ENCODE peak calls at places on chromosomes 7 and 10, in six cellular contexts. P is mesenchymal stem cell, Q is H1, M is IMR-90, S is neuronal stem cell, O is mesendoderm. B is an unnamed sample.

GRCh38 chr10:24202181-24202570 is 6.8 kb upstream of the KIAA1217 start:
- DNase-seq in P (no peak), S (no peak), O (peak), M (no peak), Q (no peak), B (no peak)

GRCh38 chr7:132608523-132608922 is 32.3 kb upstream of the PLXNA4 start:
- DNase-seq in S (no peak), Q (no peak), O (no peak), P (no peak), M (no peak), B (no peak)

GRCh38 chr10:14692344-14693199 is 82.1 kb downstream of the FAM107B start:
- DNase-seq in M (no peak), O (no peak), S (no peak), Q (no peak), P (no peak), B (no peak)

GRCh38 chr7:11831383-11831726 is 643 bp downstream of the THSD7A start:
- DNase-seq in O (no peak), Q (no peak), S (no peak), M (no peak), P (peak), B (peak)

GRCh38 chr7:13641699-13642098 is 347.8 kb downstream of the ETV1 start:
- DNase-seq in Q (no peak), M (peak), S (no peak), O (peak), P (peak), B (no peak)

GRCh38 chr10:62577666-62578291 is 203.6 kb downstream of the ZNF365 start:
- DNase-seq in M (peak), P (peak), Q (no peak), S (no peak), O (no peak), B (peak)

GRCh38 chr7:130593033-130593432 is 75.5 kb downstream of the COPG2 start:
- DNase-seq in M (peak), S (no peak), P (no peak), Q (no peak), O (no peak), B (no peak)

GRCh38 chr10:112949128-112949823 is 771 bp upstream of the TCF7L2 start:
- DNase-seq in O (no peak), M (peak), Q (no peak), P (peak), S (no peak), B (no peak)

GRCh38 chr10:101574354-101574753 is 13.7 kb downstream of the POLL start:
- DNase-seq in S (no peak), Q (no peak), P (no peak), O (no peak), M (no peak), B (no peak)

GRCh38 chr7:1694981-1695511 is 25.0 kb downstream of the ELFN1 start:
- DNase-seq in M (no peak), O (no peak), P (no peak), Q (no peak), S (no peak), B (no peak)

GRCh38 chr10:63208981-63209380 is 75.9 kb downstream of the NRBF2 start:
- DNase-seq in O (peak), Q (no peak), P (peak), M (peak), S (no peak), B (no peak)

GRCh38 chr10:121104476-121105111 is 253.4 kb downstream of the WDR11 start:
- DNase-seq in M (no peak), S (no peak), O (no peak), P (no peak), Q (no peak), B (no peak)

GRCh38 chr10:27911645-27912044 is 87.2 kb downstream of the ODAD2 start:
- DNase-seq in O (peak), P (peak), Q (no peak), M (no peak), S (no peak), B (no peak)

GRCh38 chr7:519974-520458 is 370 bp upstream of the PDGFA start:
- DNase-seq in P (peak), O (peak), M (peak), Q (no peak), S (no peak), B (peak)

GRCh38 chr7:87885018-87885417 is 8.7 kb downstream of the DBF4 start:
- DNase-seq in O (no peak), M (no peak), Q (no peak), S (no peak), P (no peak), B (no peak)

GRCh38 chr10:70432561-70433263 is 8.8 kb downstream of the NODAL start:
- DNase-seq in Q (no peak), P (no peak), M (no peak), O (no peak), S (no peak), B (no peak)
- H3K27ac ChIP-seq in Q (no peak), P (no peak), M (no peak), O (no peak), S (no peak), B (no peak)

GRCh38 chr7:80413395-80413955 is 98.4 kb downstream of the GNAT3 start:
- DNase-seq in Q (no peak), S (no peak), M (no peak), P (no peak), O (no peak), B (no peak)

GRCh38 chr7:80414331-80414730 is 97.5 kb downstream of the GNAT3 start:
- DNase-seq in P (no peak), M (no peak), S (no peak), O (no peak), Q (no peak), B (no peak)

GRCh38 chr7:80411621-80412020 is 100.2 kb downstream of the GNAT3 start:
- DNase-seq in S (no peak), M (peak), Q (no peak), P (peak), O (no peak), B (no peak)

GRCh38 chr7:80415114-80415513 is 96.8 kb downstream of the GNAT3 start:
- DNase-seq in M (no peak), O (peak), P (peak), Q (no peak), S (no peak), B (no peak)

GRCh38 chr7:80412842-80413241 is 99.0 kb downstream of the GNAT3 start:
- DNase-seq in O (no peak), S (no peak), M (peak), Q (no peak), P (peak), B (no peak)
- H3K18ac ChIP-seq in O (no peak), S (no peak), M (no peak), Q (no peak), P (no peak), B (no peak)

GRCh38 chr7:129012641-129013040 is 42.3 kb downstream of the TNPO3 start:
- DNase-seq in P (no peak), S (no peak), Q (no peak), M (no peak), O (no peak), B (no peak)

GRCh38 chr7:129006636-129007414 is 48.1 kb downstream of the TNPO3 start:
- DNase-seq in S (no peak), O (no peak), Q (no peak), M (peak), P (no peak), B (no peak)

GRCh38 chr7:129008645-129009414 is 46.1 kb downstream of the TNPO3 start:
- DNase-seq in O (no peak), P (no peak), S (no peak), Q (no peak), M (no peak), B (no peak)

GRCh38 chr7:129010075-129010474 is 44.8 kb downstream of the TNPO3 start:
- DNase-seq in P (no peak), S (no peak), Q (no peak), O (no peak), M (no peak), B (no peak)

DNA sequence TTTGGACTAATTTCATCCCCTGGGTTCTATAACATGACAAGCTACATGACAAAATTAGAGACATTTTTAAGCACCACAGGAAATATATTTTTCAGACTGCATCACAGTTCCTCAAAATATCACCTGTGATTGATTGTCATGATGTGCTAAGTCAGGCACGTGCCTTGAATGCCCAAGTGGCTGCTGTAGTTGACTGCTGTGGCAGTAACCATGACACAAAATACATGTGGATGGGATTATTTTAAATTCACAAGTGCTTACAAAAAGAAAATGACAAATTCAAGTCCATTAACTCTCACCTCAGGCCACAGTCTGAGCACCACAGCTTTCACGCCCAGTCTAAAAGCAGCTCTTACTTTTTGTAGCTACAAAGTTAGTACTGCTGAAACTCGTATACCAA is 45.5 kb downstream of the TNPO3 start:
- DNase-seq in O (no peak), S (no peak), Q (no peak), M (no peak), P (no peak), B (no peak)
- H4K8ac ChIP-seq in O (no peak), S (no peak), Q (no peak), M (no peak), P (no peak), B (no peak)

GRCh38 chr10:116665541-116666125 is 44.9 kb downstream of the PNLIPRP2 start:
- DNase-seq in O (no peak), S (no peak), P (no peak), M (peak), Q (no peak), B (peak)
- H3K27ac ChIP-seq in O (no peak), S (no peak), P (no peak), M (no peak), Q (no peak), B (no peak)

GRCh38 chr10:56357018-56357417 is 4.0 kb downstream of the ZWINT start:
- DNase-seq in O (no peak), M (no peak), Q (no peak), P (no peak), S (no peak), B (no peak)

GRCh38 chr10:56360583-56360966 is 484 bp downstream of the ZWINT start:
- DNase-seq in P (no peak), S (no peak), O (peak), Q (no peak), M (no peak), B (peak)

GRCh38 chr10:56359837-56360236 is 1.2 kb downstream of the ZWINT start:
- DNase-seq in M (no peak), O (no peak), S (no peak), Q (no peak), P (no peak), B (no peak)

DNA sequence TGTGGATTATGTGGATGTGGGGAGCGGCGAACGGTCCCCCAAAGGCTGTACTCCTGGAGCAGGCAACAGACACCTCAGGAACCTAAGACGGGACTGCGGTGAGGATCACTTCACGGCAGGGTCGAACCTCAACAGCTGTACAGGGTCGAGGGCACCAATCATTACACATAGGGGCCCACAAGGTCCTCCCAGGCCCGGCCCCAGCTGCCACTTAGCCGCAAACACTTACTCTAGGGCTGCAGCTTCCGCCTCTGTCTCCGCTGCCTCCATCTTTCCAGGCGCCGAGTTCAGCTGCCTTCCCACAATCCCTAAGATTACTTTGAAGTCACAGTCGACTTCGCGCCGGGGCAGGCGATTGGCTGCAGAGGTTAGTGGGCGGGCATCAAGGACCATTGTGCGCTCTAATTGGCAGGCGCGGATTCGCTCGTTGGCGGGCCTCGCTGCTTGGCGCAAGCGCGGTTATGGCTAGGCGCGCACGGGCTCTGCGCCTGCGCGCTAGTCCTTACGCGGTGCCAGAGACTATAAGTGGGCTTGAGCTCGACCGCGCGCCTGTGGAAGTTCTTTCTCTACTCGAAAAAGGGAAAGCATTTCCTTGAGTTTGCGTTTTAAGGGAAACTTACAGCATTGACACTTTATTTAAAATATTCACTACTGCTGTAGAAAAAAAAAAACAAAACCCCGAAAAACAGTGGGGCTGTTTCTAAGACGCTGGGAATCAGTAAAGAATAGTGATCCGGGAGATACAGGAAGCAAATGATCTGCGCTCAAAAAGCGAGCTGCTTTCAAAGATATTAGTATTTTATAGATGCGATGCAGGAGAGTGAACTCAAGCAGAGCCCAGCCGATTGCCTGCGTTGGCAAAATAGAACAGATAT is at the start of gene ZWINT:
- DNase-seq in O (peak), Q (peak), P (peak), S (peak), M (peak), B (peak)
- H3K18ac ChIP-seq in O (peak), Q (peak), P (no peak), S (peak), M (no peak), B (peak)

DNA sequence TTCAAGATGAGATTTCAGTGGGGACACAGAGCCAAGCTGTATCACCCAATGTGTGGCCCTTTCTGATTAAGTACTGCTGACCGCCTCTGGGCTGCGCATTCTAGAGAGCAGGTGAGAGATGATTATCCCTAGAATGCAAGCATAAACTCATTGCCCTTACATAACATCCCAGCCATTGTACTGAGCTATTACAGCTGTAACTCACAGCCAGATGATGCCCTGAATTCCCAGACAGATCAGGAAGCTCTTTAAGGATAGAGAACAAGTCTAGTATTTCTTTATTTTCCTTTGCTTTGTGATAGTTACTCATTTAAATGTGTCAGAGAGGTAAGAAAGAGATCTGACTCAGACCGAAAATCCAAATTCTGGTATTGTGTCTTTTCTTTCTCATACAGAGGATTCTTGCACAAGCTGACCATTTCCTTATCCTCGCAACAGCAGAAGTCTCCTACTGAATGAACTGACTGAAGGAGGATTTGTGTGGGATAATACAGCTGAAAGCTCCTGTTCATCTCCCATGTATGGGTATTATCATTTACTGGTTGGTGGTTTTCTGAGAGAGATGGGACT is 58.4 kb downstream of the ZNF22 start:
- DNase-seq in Q (no peak), O (no peak), M (no peak), S (no peak), P (no peak), B (no peak)
- H4K8ac ChIP-seq in Q (peak), O (no peak), M (no peak), S (no peak), P (no peak), B (no peak)

GRCh38 chr7:95632609-95633008 is 36.3 kb upstream of the PDK4 start:
- DNase-seq in O (no peak), S (no peak), Q (no peak), P (no peak), M (peak), B (no peak)
- H3K27ac ChIP-seq in O (no peak), S (no peak), Q (no peak), P (no peak), M (no peak), B (no peak)

GRCh38 chr10:68231106-68231901 is 609 bp downstream of the ATOH7 start:
- DNase-seq in M (peak), P (peak), Q (peak), O (peak), S (peak), B (peak)
- H3K18ac ChIP-seq in M (peak), P (peak), Q (peak), O (peak), S (peak), B (no peak)

DNA sequence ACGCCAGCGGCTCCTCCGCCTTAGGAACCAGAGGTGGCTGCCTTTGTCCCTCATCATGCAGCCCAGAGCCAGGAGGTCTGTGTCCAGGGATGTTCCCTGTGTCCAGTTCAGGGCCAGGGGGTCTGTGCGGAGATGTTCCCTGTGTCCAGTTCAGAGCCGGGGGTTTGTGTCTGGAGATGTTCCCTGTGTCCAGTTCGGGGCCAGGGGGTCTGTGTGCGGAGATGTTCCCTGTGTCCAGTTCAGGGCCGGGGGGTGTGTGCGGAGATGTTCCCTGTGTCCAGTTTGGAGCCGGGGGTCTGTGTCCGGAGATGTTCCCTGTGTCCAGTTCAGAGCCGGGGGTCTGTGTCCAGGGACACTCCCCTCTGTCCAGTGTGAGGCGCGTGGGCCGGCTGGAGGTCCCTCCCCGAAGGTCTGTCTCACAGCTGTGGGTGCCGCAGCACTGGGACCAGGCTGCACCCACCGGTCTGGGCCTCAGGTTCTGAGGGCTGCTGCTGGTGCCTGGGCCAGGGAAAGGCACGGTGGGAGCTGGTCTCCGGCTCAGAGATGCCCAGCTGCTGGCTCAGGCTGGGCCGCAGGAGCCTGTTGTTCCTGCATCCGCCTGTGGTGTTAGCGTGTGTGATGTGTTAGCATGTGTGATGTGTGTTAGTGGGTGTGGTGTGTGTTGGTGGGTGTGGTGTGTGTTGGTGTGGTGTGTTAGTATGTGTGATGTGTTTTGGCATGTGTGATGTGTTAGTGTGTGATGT is 67.9 kb upstream of the CFAP46 start:
- DNase-seq in M (no peak), P (no peak), O (peak), S (no peak), Q (no peak), B (no peak)
- H4K8ac ChIP-seq in M (no peak), P (no peak), O (no peak), S (peak), Q (no peak), B (no peak)

GRCh38 chr10:66782144-66782543 is 143.7 kb upstream of the LRRTM3 start:
- DNase-seq in S (no peak), O (no peak), P (no peak), Q (no peak), M (no peak), B (no peak)

GRCh38 chr10:66780796-66781195 is 145.0 kb upstream of the LRRTM3 start:
- DNase-seq in Q (no peak), P (no peak), M (no peak), O (no peak), S (no peak), B (no peak)

GRCh38 chr10:66784796-66785195 is 141.0 kb upstream of the LRRTM3 start:
- DNase-seq in O (no peak), P (no peak), S (no peak), M (peak), Q (no peak), B (no peak)

GRCh38 chr10:66782776-66783175 is 143.1 kb upstream of the LRRTM3 start:
- DNase-seq in M (peak), S (no peak), O (no peak), P (no peak), Q (no peak), B (no peak)

GRCh38 chr10:66783296-66783695 is 142.5 kb upstream of the LRRTM3 start:
- DNase-seq in Q (no peak), S (no peak), O (no peak), P (no peak), M (peak), B (no peak)
- H3K27ac ChIP-seq in Q (no peak), S (no peak), O (no peak), P (peak), M (no peak), B (no peak)